ENCODE peak calls at places on chromosomes 7 and 10, in four cellular contexts. P, I, T and H are unnamed samples.

GRCh38 chr7:148738737-148739535 is 40.2 kb downstream of the CUL1 start:
- DNase-seq in P (no peak), I (no peak), T (no peak), H (no peak)

GRCh38 chr10:119191881-119192280 is 13.3 kb upstream of the PRDX3 start:
- DNase-seq in P (no peak), I (no peak), T (no peak), H (peak)

GRCh38 chr10:79285315-79286185 is 61.7 kb upstream of the PPIF start:
- DNase-seq in P (no peak), I (peak), T (no peak), H (no peak)

GRCh38 chr10:72229261-72230251 is 13.5 kb upstream of the ASCC1 start:
- DNase-seq in P (peak), I (no peak), T (peak), H (no peak)

GRCh38 chr7:143295870-143296269 is 7.7 kb downstream of the CASP2 start:
- DNase-seq in P (no peak), I (no peak), T (peak), H (no peak)

GRCh38 chr10:1418031-1418550 is 319.2 kb downstream of the ADARB2 start:
- DNase-seq in P (no peak), I (peak), T (no peak), H (no peak)

GRCh38 chr10:49298666-49298989 is 342 bp upstream of the C10orf71 start:
- DNase-seq in P (peak), I (no peak), T (no peak), H (no peak)

GRCh38 chr10:91124016-91124415 is 96.4 kb upstream of the PCGF5 start:
- DNase-seq in P (no peak), I (no peak), T (no peak), H (no peak)

GRCh38 chr7:23449941-23450340 is 20.4 kb downstream of the IGF2BP3 start:
- DNase-seq in P (no peak), I (no peak), T (no peak), H (no peak)

GRCh38 chr10:78464856-78465221 is 431.2 kb downstream of the RPS24 start:
- DNase-seq in P (no peak), I (no peak), T (no peak), H (no peak)

GRCh38 chr7:69799048-69799697 is 200.9 kb downstream of the AUTS2 start:
- DNase-seq in P (peak), I (no peak), T (no peak), H (no peak)

GRCh38 chr10:566241-566885 is 123.1 kb downstream of the DIP2C start:
- DNase-seq in P (no peak), I (no peak), T (no peak), H (no peak)

GRCh38 chr7:102063736-102064135 is 222.9 kb upstream of the SH2B2 start:
- DNase-seq in P (peak), I (no peak), T (peak), H (peak)

GRCh38 chr10:122850705-122851640 is 5.3 kb upstream of the CUZD1 start:
- DNase-seq in P (no peak), I (no peak), T (peak), H (no peak)

GRCh38 chr7:151895695-151896485 is 19.0 kb upstream of the PRKAG2 start:
- DNase-seq in P (no peak), I (no peak), T (no peak), H (no peak)

GRCh38 chr10:102785818-102786217 is 42.1 kb downstream of the WBP1L start:
- DNase-seq in P (peak), I (no peak), T (no peak), H (no peak)

GRCh38 chr10:121788115-121788514 is 139.7 kb downstream of the ATE1 start:
- DNase-seq in P (no peak), I (no peak), T (no peak), H (no peak)

GRCh38 chr7:107937514-107937913 is 46.5 kb downstream of the DLD start:
- DNase-seq in P (peak), I (no peak), T (no peak), H (no peak)

GRCh38 chr10:78980354-78980753 is 88.4 kb upstream of the ZMIZ1 start:
- DNase-seq in P (no peak), I (no peak), T (no peak), H (no peak)

GRCh38 chr7:94250984-94251383 is 143.7 kb upstream of the COL1A2 start:
- DNase-seq in P (no peak), I (no peak), T (no peak), H (no peak)

GRCh38 chr10:72009430-72010081 is 45.4 kb downstream of the CHST3 start:
- DNase-seq in P (peak), I (no peak), T (peak), H (peak)

GRCh38 chr7:12229046-12229445 is 18.0 kb downstream of the TMEM106B start:
- DNase-seq in P (peak), I (no peak), T (peak), H (no peak)

GRCh38 chr10:13717936-13718772 is 131.4 kb downstream of the PRPF18 start:
- DNase-seq in P (peak), I (peak), T (peak), H (peak)

GRCh38 chr10:113879691-113880090 is 25.2 kb downstream of the NHLRC2 start:
- DNase-seq in P (no peak), I (no peak), T (no peak), H (no peak)

GRCh38 chr10:132942101-132942739 is at the start of gene CFAP46:
- DNase-seq in P (peak), I (no peak), T (peak), H (peak)

GRCh38 chr10:69088801-69089501 is 1.0 kb downstream of the SRGN start:
- DNase-seq in P (no peak), I (peak), T (peak), H (peak)